ENCODE peak calls at places on chromosomes 16 and 17, in four cellular contexts. One of them, this sample, is unnamed.

GRCh38 chr17:58741121-58741625 is 14.5 kb upstream of the PPM1E start:
- DNase-seq in progenitor cell of endocrine pancreas: no peak
- DNase-seq in endodermal cell: no peak
- DNase-seq in GM13976: no peak
- DNase-seq in this sample: no peak

GRCh38 chr17:27818311-27819170 is 18.2 kb upstream of the NOS2 start:
- DNase-seq in progenitor cell of endocrine pancreas: no peak
- DNase-seq in endodermal cell: no peak
- DNase-seq in GM13976: peak
- DNase-seq in this sample: no peak

GRCh38 chr17:7478276-7479138 is 924 bp downstream of the ZBTB4 start:
- DNase-seq in progenitor cell of endocrine pancreas: peak
- DNase-seq in endodermal cell: peak
- DNase-seq in GM13976: peak
- DNase-seq in this sample: peak

GRCh38 chr16:11253995-11254912 is 1.8 kb downstream of the SOCS1 start:
- DNase-seq in progenitor cell of endocrine pancreas: no peak
- DNase-seq in endodermal cell: peak
- DNase-seq in GM13976: no peak
- DNase-seq in this sample: peak

GRCh38 chr16:27028713-27029112 is 38.0 kb upstream of the C16orf82 start:
- DNase-seq in progenitor cell of endocrine pancreas: no peak
- DNase-seq in endodermal cell: no peak
- DNase-seq in GM13976: no peak
- DNase-seq in this sample: no peak

GRCh38 chr16:85940214-85940613 is 41.3 kb downstream of the IRF8 start:
- DNase-seq in progenitor cell of endocrine pancreas: no peak
- DNase-seq in endodermal cell: no peak
- DNase-seq in GM13976: no peak
- DNase-seq in this sample: no peak

GRCh38 chr17:32871736-32872135 is 5.2 kb downstream of the MYO1D start:
- DNase-seq in progenitor cell of endocrine pancreas: no peak
- DNase-seq in endodermal cell: no peak
- DNase-seq in GM13976: no peak
- DNase-seq in this sample: no peak

GRCh38 chr17:48751172-48751571 is 22.6 kb upstream of the HOXB13 start:
- DNase-seq in progenitor cell of endocrine pancreas: no peak
- DNase-seq in endodermal cell: no peak
- DNase-seq in GM13976: no peak
- DNase-seq in this sample: no peak

GRCh38 chr16:57383276-57384247 is 11.3 kb downstream of the CX3CL1 start:
- DNase-seq in progenitor cell of endocrine pancreas: no peak
- DNase-seq in endodermal cell: peak
- DNase-seq in GM13976: no peak
- DNase-seq in this sample: no peak

GRCh38 chr16:48184681-48185080 is 28.9 kb upstream of the ABCC12 start:
- DNase-seq in progenitor cell of endocrine pancreas: no peak
- DNase-seq in endodermal cell: no peak
- DNase-seq in GM13976: no peak
- DNase-seq in this sample: no peak

GRCh38 chr17:19546289-19547065 is 12.8 kb downstream of the SLC47A1 start:
- DNase-seq in progenitor cell of endocrine pancreas: no peak
- DNase-seq in endodermal cell: peak
- DNase-seq in GM13976: no peak
- DNase-seq in this sample: no peak

GRCh38 chr17:46053911-46054534 is 55.0 kb downstream of the STH start:
- DNase-seq in progenitor cell of endocrine pancreas: no peak
- DNase-seq in endodermal cell: no peak
- DNase-seq in GM13976: no peak
- DNase-seq in this sample: no peak

GRCh38 chr17:35088647-35088910 is 25.1 kb upstream of the RFFL start:
- DNase-seq in progenitor cell of endocrine pancreas: no peak
- DNase-seq in endodermal cell: no peak
- DNase-seq in GM13976: no peak
- DNase-seq in this sample: no peak

GRCh38 chr16:65223335-65223734 is 101.5 kb upstream of the CDH11 start:
- DNase-seq in progenitor cell of endocrine pancreas: no peak
- DNase-seq in endodermal cell: no peak
- DNase-seq in GM13976: no peak
- DNase-seq in this sample: no peak

GRCh38 chr16:57534337-57534880 is 2.0 kb downstream of the CCDC102A start:
- DNase-seq in progenitor cell of endocrine pancreas: no peak
- DNase-seq in endodermal cell: peak
- DNase-seq in GM13976: no peak
- DNase-seq in this sample: no peak

GRCh38 chr17:60641810-60642220 is 35.8 kb upstream of the BCAS3 start:
- DNase-seq in progenitor cell of endocrine pancreas: peak
- DNase-seq in endodermal cell: peak
- DNase-seq in GM13976: peak
- DNase-seq in this sample: peak

GRCh38 chr17:65137076-65137935 is at the start of gene RGS9:
- DNase-seq in progenitor cell of endocrine pancreas: peak
- DNase-seq in endodermal cell: peak
- DNase-seq in GM13976: peak
- DNase-seq in this sample: peak

GRCh38 chr17:41307647-41308046 is 1.5 kb downstream of the KRTAP16-1 start:
- DNase-seq in progenitor cell of endocrine pancreas: no peak
- DNase-seq in endodermal cell: peak
- DNase-seq in GM13976: no peak
- DNase-seq in this sample: no peak

GRCh38 chr17:43645765-43646481 is 15.8 kb downstream of the MEOX1 start:
- DNase-seq in progenitor cell of endocrine pancreas: peak
- DNase-seq in endodermal cell: peak
- DNase-seq in GM13976: no peak
- DNase-seq in this sample: no peak

GRCh38 chr16:27217256-27217655 is 13.9 kb downstream of the KDM8 start:
- DNase-seq in progenitor cell of endocrine pancreas: no peak
- DNase-seq in endodermal cell: peak
- DNase-seq in GM13976: peak
- DNase-seq in this sample: no peak

GRCh38 chr16:52603015-52603414 is 56.1 kb upstream of the TOX3 start:
- DNase-seq in progenitor cell of endocrine pancreas: no peak
- DNase-seq in endodermal cell: no peak
- DNase-seq in GM13976: no peak
- DNase-seq in this sample: no peak

GRCh38 chr16:28823291-28823718 is 506 bp downstream of the ATXN2L start:
- DNase-seq in progenitor cell of endocrine pancreas: peak
- DNase-seq in endodermal cell: no peak
- DNase-seq in GM13976: no peak
- DNase-seq in this sample: no peak

GRCh38 chr16:58426095-58426494 is 33.8 kb downstream of the GINS3 start:
- DNase-seq in progenitor cell of endocrine pancreas: no peak
- DNase-seq in endodermal cell: no peak
- DNase-seq in GM13976: peak
- DNase-seq in this sample: peak

GRCh38 chr16:50500171-50500874 is 47.9 kb upstream of the NKD1 start:
- DNase-seq in progenitor cell of endocrine pancreas: no peak
- DNase-seq in endodermal cell: peak
- DNase-seq in GM13976: no peak
- DNase-seq in this sample: no peak

GRCh38 chr16:23508589-23509440 is 1.5 kb downstream of the GGA2 start:
- DNase-seq in progenitor cell of endocrine pancreas: no peak
- DNase-seq in endodermal cell: peak
- DNase-seq in GM13976: no peak
- DNase-seq in this sample: no peak

GRCh38 chr17:29168079-29168758 is 12.0 kb downstream of the MYO18A start:
- DNase-seq in progenitor cell of endocrine pancreas: no peak
- DNase-seq in endodermal cell: no peak
- DNase-seq in GM13976: no peak
- DNase-seq in this sample: no peak
- TF ChIP-seq CTCF in progenitor cell of endocrine pancreas: no peak
- TF ChIP-seq CTCF in endodermal cell: no peak
- TF ChIP-seq CTCF in GM13976: no peak
- TF ChIP-seq CTCF in this sample: no peak

DNA sequence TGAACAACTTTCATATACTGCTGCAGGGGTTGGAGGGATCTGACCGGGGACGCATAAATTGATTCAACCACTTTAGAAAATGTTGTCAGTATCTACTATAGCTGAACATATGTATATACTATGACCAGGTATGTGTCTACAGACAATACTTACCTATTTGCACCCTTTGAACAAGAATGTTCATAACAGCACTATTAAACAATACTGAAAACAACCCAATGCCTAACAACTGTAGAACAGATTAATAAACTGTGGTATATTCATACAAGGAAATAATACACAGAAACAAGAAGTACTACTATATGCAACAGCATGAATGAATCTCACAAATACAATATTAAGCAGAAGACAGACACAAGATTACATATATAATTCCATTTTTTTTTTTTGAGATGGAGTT is 10.5 kb downstream of the BRIP1 start:
- DNase-seq in progenitor cell of endocrine pancreas: no peak
- DNase-seq in endodermal cell: no peak
- DNase-seq in GM13976: no peak
- DNase-seq in this sample: no peak
- TF ChIP-seq CTCF in progenitor cell of endocrine pancreas: no peak
- TF ChIP-seq CTCF in endodermal cell: no peak
- TF ChIP-seq CTCF in GM13976: no peak
- TF ChIP-seq CTCF in this sample: no peak

GRCh38 chr16:13839577-13839976 is 80.4 kb upstream of the ERCC4 start:
- DNase-seq in progenitor cell of endocrine pancreas: no peak
- DNase-seq in endodermal cell: peak
- DNase-seq in GM13976: no peak
- DNase-seq in this sample: no peak
- TF ChIP-seq CTCF in progenitor cell of endocrine pancreas: peak
- TF ChIP-seq CTCF in endodermal cell: peak
- TF ChIP-seq CTCF in GM13976: no peak
- TF ChIP-seq CTCF in this sample: no peak

GRCh38 chr17:71460943-71461342 is 659.9 kb upstream of the SOX9 start:
- DNase-seq in progenitor cell of endocrine pancreas: no peak
- DNase-seq in endodermal cell: peak
- DNase-seq in GM13976: no peak
- DNase-seq in this sample: no peak
- TF ChIP-seq CTCF in progenitor cell of endocrine pancreas: peak
- TF ChIP-seq CTCF in endodermal cell: peak
- TF ChIP-seq CTCF in GM13976: peak
- TF ChIP-seq CTCF in this sample: no peak

GRCh38 chr16:54291981-54292487 is 5.4 kb upstream of the IRX3 start:
- DNase-seq in progenitor cell of endocrine pancreas: no peak
- DNase-seq in endodermal cell: no peak
- DNase-seq in GM13976: no peak
- DNase-seq in this sample: no peak

GRCh38 chr16:54297154-54297553 is 10.6 kb upstream of the IRX3 start:
- DNase-seq in progenitor cell of endocrine pancreas: no peak
- DNase-seq in endodermal cell: no peak
- DNase-seq in GM13976: no peak
- DNase-seq in this sample: no peak

GRCh38 chr16:54291107-54291980 is 4.8 kb upstream of the IRX3 start:
- DNase-seq in progenitor cell of endocrine pancreas: no peak
- DNase-seq in endodermal cell: peak
- DNase-seq in GM13976: no peak
- DNase-seq in this sample: no peak

DNA sequence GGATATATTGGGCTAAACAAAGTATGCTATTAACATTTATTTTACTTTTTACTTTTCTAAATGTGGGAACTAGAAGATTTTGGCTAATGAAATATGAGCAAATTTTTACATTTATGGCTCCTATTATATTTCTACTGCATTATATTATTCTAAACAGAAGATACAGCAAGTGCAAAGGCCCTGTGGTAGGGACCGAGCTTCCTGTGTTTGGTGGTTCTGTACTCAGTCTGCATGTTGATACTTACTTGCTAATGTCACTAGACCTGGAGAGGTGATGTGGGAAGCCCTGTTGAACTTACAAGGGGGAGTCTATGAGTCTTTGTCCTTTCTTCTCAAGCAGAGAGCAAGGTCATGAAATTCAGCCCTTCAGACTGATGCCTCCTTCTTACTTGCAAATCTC is 10.0 kb upstream of the IRX3 start:
- DNase-seq in progenitor cell of endocrine pancreas: no peak
- DNase-seq in endodermal cell: no peak
- DNase-seq in GM13976: no peak
- DNase-seq in this sample: no peak
- TF ChIP-seq CTCF in progenitor cell of endocrine pancreas: no peak
- TF ChIP-seq CTCF in endodermal cell: no peak
- TF ChIP-seq CTCF in GM13976: no peak
- TF ChIP-seq CTCF in this sample: no peak

DNA sequence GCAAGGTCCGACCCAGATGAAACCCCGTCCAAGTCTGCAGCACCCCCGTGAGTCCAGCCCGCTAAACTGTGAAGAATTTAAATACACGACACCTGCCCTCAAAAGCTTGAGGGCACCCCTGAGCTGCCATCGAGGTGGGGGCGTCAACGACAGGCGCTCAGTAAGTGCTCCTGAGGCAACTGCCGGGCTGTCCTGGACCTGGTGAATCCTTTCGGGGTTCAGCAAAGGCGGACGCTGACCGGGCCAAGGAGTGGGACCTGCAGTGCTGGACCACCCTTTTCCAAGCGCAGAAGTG is 512 bp upstream of the ENDOV start:
- DNase-seq in progenitor cell of endocrine pancreas: no peak
- DNase-seq in endodermal cell: no peak
- DNase-seq in GM13976: no peak
- DNase-seq in this sample: peak
- TF ChIP-seq CTCF in progenitor cell of endocrine pancreas: no peak
- TF ChIP-seq CTCF in endodermal cell: no peak
- TF ChIP-seq CTCF in GM13976: no peak
- TF ChIP-seq CTCF in this sample: no peak

GRCh38 chr16:69935278-69935711 is 15.8 kb upstream of the CLEC18A start:
- DNase-seq in progenitor cell of endocrine pancreas: no peak
- DNase-seq in endodermal cell: no peak
- DNase-seq in GM13976: no peak
- DNase-seq in this sample: no peak
- TF ChIP-seq CTCF in progenitor cell of endocrine pancreas: no peak
- TF ChIP-seq CTCF in endodermal cell: no peak
- TF ChIP-seq CTCF in GM13976: no peak
- TF ChIP-seq CTCF in this sample: no peak